ENCODE peak calls at places on chromosomes 11 and 22, in four cellular contexts. T is ovary, Z is adrenal gland, A is stomach. P is an unnamed sample.

GRCh38 chr11:91776660-91777059 is 448.0 kb upstream of the FAT3 start:
- DNase-seq in Z (no peak), T (no peak), A (peak), P (no peak)

GRCh38 chr11:23797624-23798419 is 699.0 kb upstream of the LUZP2 start:
- DNase-seq in Z (no peak), A (no peak), T (no peak), P (no peak)

GRCh38 chr11:66227700-66228099 is 40.7 kb upstream of the RAB1B start:
- DNase-seq in Z (no peak), T (no peak), A (no peak), P (no peak)

GRCh38 chr22:28341001-28341400 is 338.6 kb downstream of the TTC28 start:
- DNase-seq in T (no peak), A (no peak), Z (no peak), P (no peak)

GRCh38 chr11:100890779-100891178 is 203.7 kb downstream of the ARHGAP42 start:
- DNase-seq in Z (no peak), A (no peak), T (no peak), P (no peak)

GRCh38 chr22:48603621-48604320 is 1223.9 kb downstream of the BRD1 start:
- DNase-seq in A (no peak), Z (no peak), T (no peak), P (no peak)

GRCh38 chr11:130631119-130631518 is 182.7 kb downstream of the ADAMTS15 start:
- DNase-seq in A (no peak), Z (no peak), T (no peak), P (no peak)

GRCh38 chr22:21448627-21449416 is 18.4 kb upstream of the TMEM191C start:
- DNase-seq in Z (no peak), T (no peak), A (peak), P (no peak)

GRCh38 chr22:36818010-36818642 is 1.3 kb upstream of the PVALB start:
- DNase-seq in Z (no peak), T (no peak), A (no peak), P (no peak)

GRCh38 chr22:46003271-46004091 is 26.5 kb upstream of the WNT7B start:
- DNase-seq in Z (no peak), A (no peak), T (no peak), P (peak)

GRCh38 chr11:105612766-105613165 is 2.9 kb downstream of the GRIA4 start:
- DNase-seq in T (no peak), Z (no peak), A (no peak), P (no peak)

GRCh38 chr11:76380977-76381719 is at the start of the genes GVQW3 and THAP12:
- DNase-seq in T (peak), Z (peak), A (peak), P (peak)

GRCh38 chr11:66546966-66547661 is 411 bp downstream of the ACTN3 start:
- DNase-seq in Z (no peak), T (no peak), A (no peak), P (no peak)

GRCh38 chr22:50034126-50035081 is 21.8 kb upstream of the IL17REL start:
- DNase-seq in T (no peak), Z (no peak), A (no peak), P (no peak)

GRCh38 chr11:132125855-132126841 is 755.7 kb downstream of the NTM start:
- DNase-seq in Z (peak), T (no peak), A (no peak), P (no peak)

GRCh38 chr11:117096140-117096972 is 1.9 kb downstream of the SIK3 start:
- DNase-seq in Z (peak), T (no peak), A (no peak), P (peak)

GRCh38 chr22:19984851-19985811 is 31.5 kb downstream of the ARVCF start:
- DNase-seq in Z (no peak), T (peak), A (no peak), P (no peak)

GRCh38 chr22:28237092-28237491 is 318.0 kb upstream of the PITPNB start:
- DNase-seq in A (no peak), Z (no peak), T (no peak), P (no peak)

GRCh38 chr11:74672956-74673895 is 58.0 kb downstream of the CHRDL2 start:
- DNase-seq in T (peak), Z (peak), A (peak), P (peak)

GRCh38 chr11:20363500-20364411 is at the start of gene HTATIP2:
- DNase-seq in Z (peak), T (peak), A (peak), P (peak)

GRCh38 chr11:130157111-130157510 is 2.5 kb upstream of the ST14 start:
- DNase-seq in T (no peak), A (no peak), Z (no peak), P (no peak)

GRCh38 chr11:81585534-81585933 is 1148.1 kb downstream of the FAM181B start:
- DNase-seq in T (no peak), A (no peak), Z (no peak), P (no peak)

GRCh38 chr11:121890377-121890776 is 225.6 kb downstream of the BLID start:
- DNase-seq in T (no peak), A (peak), Z (no peak), P (no peak)

GRCh38 chr22:23557467-23557866 is 22.6 kb downstream of the IGLL1 start:
- DNase-seq in Z (no peak), A (no peak), T (no peak), P (no peak)

GRCh38 chr11:117654281-117654680 is 142.7 kb downstream of the DSCAML1 start:
- DNase-seq in T (no peak), Z (no peak), A (no peak), P (no peak)

GRCh38 chr11:1479006-1479677 is 7.4 kb downstream of the MOB2 start:
- DNase-seq in Z (no peak), A (no peak), T (peak), P (no peak)

GRCh38 chr11:120334332-120334731 is 1.9 kb upstream of the ARHGEF12 start:
- DNase-seq in A (no peak), T (no peak), Z (no peak), P (no peak)
- H3K4me3 ChIP-seq in A (no peak), T (no peak), Z (no peak), P (no peak)

GRCh38 chr11:69470793-69471192 is 10.7 kb upstream of the LINC01488 start:
- DNase-seq in A (no peak), T (no peak), Z (no peak), P (no peak)
- H3K27ac ChIP-seq in A (no peak), T (no peak), Z (no peak), P (no peak)

GRCh38 chr11:46363455-46363920 is 16.2 kb downstream of the DGKZ start:
- DNase-seq in Z (peak), A (no peak), T (no peak), P (no peak)
- TF ChIP-seq POLR2A in Z (no peak), A (no peak), T (no peak), P (no peak)

GRCh38 chr11:36507824-36508489 is 2.1 kb downstream of the TRAF6 start:
- DNase-seq in Z (no peak), A (no peak), T (no peak), P (no peak)
- H3K4me3 ChIP-seq in Z (no peak), A (peak), T (peak), P (no peak)

DNA sequence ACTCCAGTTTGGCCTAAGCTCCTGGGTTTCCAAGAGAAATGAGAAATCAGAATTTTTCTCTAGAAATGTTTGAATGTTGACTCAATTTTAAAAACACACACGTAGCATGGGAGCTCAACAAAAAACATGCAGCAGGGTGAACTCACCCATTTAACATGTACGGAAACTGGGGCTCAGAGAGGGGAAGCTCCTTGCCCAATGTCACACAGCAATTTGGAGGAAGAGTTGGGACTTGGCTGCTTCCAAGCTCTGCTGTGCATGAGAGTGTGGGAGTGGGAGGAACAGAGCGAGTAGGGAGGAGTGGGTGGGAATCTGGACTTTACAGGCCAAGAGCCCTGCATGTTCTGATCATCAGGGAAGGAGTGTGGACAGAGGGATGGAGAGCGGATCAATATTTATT is 5.9 kb downstream of the TPST2 start:
- DNase-seq in Z (no peak), T (no peak), A (no peak), P (no peak)
- H3K27ac ChIP-seq in Z (no peak), T (no peak), A (no peak), P (no peak)

DNA sequence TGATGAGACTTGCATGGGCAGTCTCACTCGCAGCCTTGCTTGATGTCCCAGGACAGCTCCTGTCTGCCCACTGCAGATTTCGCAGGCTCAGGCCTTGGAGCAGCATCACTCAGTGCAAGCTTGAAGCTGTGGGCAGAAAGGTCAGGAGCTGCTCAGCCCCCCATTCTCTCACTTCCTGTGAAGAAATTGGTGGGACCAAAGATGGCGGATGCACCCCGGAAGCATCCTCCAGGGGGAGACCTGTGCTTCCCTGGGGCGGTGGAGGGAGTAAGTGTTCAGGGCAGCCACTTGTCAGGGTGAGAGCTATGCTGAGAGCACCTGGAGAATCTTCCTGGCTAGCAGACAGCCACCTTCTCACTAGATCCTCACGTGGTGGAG is 11.3 kb downstream of the PLAAT2 start:
- DNase-seq in Z (no peak), A (no peak), T (no peak), P (no peak)
- TF ChIP-seq POLR2A in Z (no peak), A (no peak), T (no peak), P (no peak)

P was measured in Peyer's patch.